ENCODE peak calls at places on chromosomes 1 and 21, in five cellular contexts. H, S, F, D and V are unnamed samples.

GRCh38 chr1:186325239-186325638 is 49.8 kb downstream of the TPR start:
- DNase-seq in H (no peak), S (no peak), F (no peak), D (no peak), V (no peak)

GRCh38 chr1:224287714-224288113 is 42.3 kb downstream of the NVL start:
- DNase-seq in H (no peak), S (no peak), F (no peak), D (no peak), V (no peak)

GRCh38 chr1:206690516-206690915 is 5.8 kb downstream of the MAPKAPK2 start:
- DNase-seq in H (peak), S (no peak), F (peak), D (no peak), V (peak)

GRCh38 chr1:121558514-121558913 is 373.7 kb downstream of the SRGAP2C start:
- DNase-seq in H (no peak), S (no peak), F (no peak), D (no peak), V (no peak)

GRCh38 chr1:163085904-163086268 is 16.7 kb downstream of the RGS4 start:
- DNase-seq in H (no peak), S (no peak), F (no peak), D (no peak), V (no peak)

GRCh38 chr1:56125316-56125715 is 454.0 kb downstream of the PLPP3 start:
- DNase-seq in H (no peak), S (no peak), F (no peak), D (no peak), V (no peak)

GRCh38 chr1:223142795-223143759 is at the start of gene TLR5:
- DNase-seq in H (peak), S (peak), F (peak), D (peak), V (peak)

GRCh38 chr1:221877365-221877764 is 135.5 kb upstream of the DUSP10 start:
- DNase-seq in H (no peak), S (no peak), F (no peak), D (no peak), V (no peak)

GRCh38 chr1:199029401-199029800 is 390.6 kb downstream of the PTPRC start:
- DNase-seq in H (no peak), S (no peak), F (no peak), D (no peak), V (no peak)

GRCh38 chr1:186244825-186245224 is 130.2 kb downstream of the TPR start:
- DNase-seq in H (peak), S (no peak), F (no peak), D (no peak), V (peak)

DNA sequence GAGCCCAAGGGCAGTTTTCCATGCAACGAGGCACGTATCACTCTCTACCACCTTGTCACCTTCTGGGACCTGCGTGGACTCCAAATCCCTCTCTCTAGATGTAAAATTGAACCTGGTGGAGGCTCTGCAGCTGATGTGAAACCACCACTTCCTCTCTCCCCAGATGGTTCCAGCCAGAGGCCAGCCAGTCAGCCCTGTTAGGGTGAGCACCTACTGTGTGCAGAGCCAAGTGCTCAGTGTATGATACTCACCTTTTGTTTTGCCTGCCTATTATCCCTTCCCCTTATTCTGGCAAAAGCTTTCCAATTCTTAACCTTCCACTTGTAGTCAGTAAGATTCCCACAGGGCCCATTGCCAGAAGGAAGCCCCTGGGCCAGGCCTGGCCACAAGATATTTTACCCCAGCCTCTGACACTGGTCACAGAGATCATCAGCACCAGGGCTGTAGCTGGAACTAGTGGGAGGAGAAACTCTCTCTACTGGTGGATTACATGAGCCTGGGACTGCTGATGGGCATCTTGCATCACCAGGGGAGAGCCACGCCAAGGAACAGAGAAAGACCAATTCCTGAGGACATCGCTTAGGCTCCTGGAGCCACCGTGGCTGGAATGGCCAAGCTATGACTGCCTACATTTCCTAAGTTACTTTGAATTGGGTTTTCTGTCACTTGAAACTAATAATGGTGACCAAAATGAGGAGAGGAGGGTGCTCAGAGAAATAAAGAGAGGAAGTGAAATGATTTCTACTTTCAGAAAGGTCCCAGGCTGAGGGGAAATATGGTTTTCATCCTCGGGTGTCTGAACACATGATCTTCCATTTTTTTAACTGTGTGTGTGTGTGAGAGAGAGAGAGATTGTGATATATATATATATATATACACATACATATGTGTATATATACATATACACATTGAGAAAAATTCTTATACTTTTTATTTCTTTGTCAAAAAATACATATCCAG is 26.6 kb upstream of the RD3 start:
- DNase-seq in H (no peak), S (no peak), F (no peak), D (no peak), V (no peak)
- H3K27ac ChIP-seq in H (no peak), S (no peak), F (no peak), D (no peak), V (no peak)

GRCh38 chr21:39556176-39556575 is 56.6 kb upstream of the B3GALT5 start:
- DNase-seq in H (no peak), S (no peak), F (no peak), D (no peak), V (no peak)
- H3K27ac ChIP-seq in H (no peak), S (no peak), F (no peak), D (no peak), V (no peak)

DNA sequence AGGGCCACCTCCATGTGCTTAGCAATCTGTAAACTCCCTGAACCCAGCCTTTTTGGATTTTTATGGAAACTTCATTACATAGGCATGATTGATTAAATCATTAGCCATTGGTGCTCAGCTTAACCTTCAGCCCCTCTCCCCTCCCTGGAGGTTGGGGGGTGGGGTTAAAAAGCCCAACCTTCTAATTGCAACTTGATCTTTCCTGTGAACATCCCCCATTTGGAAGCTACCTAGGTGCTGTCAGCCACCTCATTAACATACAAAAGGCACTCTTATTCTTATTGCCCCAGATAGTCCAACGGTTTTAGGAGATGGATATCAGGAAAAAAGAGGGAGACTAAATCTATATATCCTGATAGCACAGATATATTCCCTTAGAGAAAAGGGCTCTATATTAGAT is 424.0 kb upstream of the BEND5 start:
- DNase-seq in H (no peak), S (no peak), F (no peak), D (no peak), V (no peak)
- H3K27ac ChIP-seq in H (no peak), S (no peak), F (no peak), D (no peak), V (no peak)

GRCh38 chr1:10682449-10683365 is 113.7 kb downstream of the CASZ1 start:
- DNase-seq in H (peak), S (no peak), F (no peak), D (no peak), V (no peak)
- H3K27ac ChIP-seq in H (peak), S (no peak), F (peak), D (peak), V (peak)

GRCh38 chr1:156692409-156692957 is 12.9 kb downstream of the CRABP2 start:
- DNase-seq in H (no peak), S (no peak), F (no peak), D (no peak), V (no peak)

GRCh38 chr1:156691216-156691615 is 14.0 kb upstream of the NES start:
- DNase-seq in H (no peak), S (no peak), F (no peak), D (no peak), V (no peak)

GRCh38 chr1:156692958-156693857 is 12.2 kb downstream of the CRABP2 start:
- DNase-seq in H (peak), S (no peak), F (no peak), D (peak), V (no peak)

GRCh38 chr1:156690673-156691032 is 13.4 kb upstream of the NES start:
- DNase-seq in H (no peak), S (no peak), F (no peak), D (no peak), V (peak)

GRCh38 chr1:156691665-156692408 is 13.5 kb downstream of the CRABP2 start:
- DNase-seq in H (peak), S (no peak), F (no peak), D (peak), V (no peak)
- H3K27ac ChIP-seq in H (peak), S (no peak), F (no peak), D (peak), V (no peak)

DNA sequence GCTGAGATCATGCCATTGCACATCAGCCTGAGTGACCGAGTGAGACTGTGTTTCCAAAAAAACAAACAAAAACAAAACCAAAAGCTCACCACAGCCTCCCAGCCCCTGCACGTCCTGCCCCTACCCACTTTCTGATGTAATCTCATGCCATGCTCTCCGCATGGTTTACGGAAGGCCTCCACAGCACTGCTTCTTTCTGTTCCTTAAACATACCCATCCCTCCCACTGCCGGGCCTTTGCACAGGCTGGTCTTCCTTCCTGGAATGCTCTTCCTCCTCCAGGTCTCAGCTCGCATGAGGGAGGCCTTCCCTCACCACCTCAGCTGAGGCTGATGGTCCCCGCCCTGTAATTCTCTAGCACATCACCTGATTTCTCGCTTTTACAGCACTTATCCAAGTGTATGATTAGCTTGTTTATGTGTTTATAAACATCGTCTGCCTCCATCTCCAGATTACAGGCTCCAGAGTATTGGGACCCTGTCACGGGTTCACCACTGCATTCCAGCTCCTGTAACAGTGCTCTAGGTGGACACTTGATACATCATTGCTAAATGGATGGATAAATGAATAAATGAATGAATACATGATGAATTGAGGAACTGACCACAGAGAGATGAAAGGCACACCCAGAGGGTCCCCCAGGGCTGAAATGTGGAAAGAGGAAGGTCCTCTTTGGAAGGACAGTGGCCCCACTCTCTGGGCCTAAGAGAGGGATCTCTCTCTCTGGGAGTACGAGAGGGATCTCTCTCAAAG is 22.1 kb downstream of the TCEA3 start:
- DNase-seq in H (no peak), S (no peak), F (no peak), D (no peak), V (no peak)
- H3K27ac ChIP-seq in H (no peak), S (no peak), F (peak), D (peak), V (no peak)

GRCh38 chr1:108193333-108193732 is 6.8 kb downstream of the SLC25A24 start:
- DNase-seq in H (no peak), S (no peak), F (no peak), D (no peak), V (no peak)
- H3K27ac ChIP-seq in H (no peak), S (no peak), F (no peak), D (no peak), V (no peak)

GRCh38 chr1:19416919-19417441 is 68.4 kb downstream of the CAPZB start:
- DNase-seq in H (no peak), S (no peak), F (no peak), D (no peak), V (no peak)

GRCh38 chr1:19421365-19421764 is 64.0 kb downstream of the CAPZB start:
- DNase-seq in H (no peak), S (no peak), F (no peak), D (no peak), V (no peak)

GRCh38 chr1:19418503-19418971 is 66.8 kb downstream of the CAPZB start:
- DNase-seq in H (no peak), S (no peak), F (no peak), D (no peak), V (no peak)

GRCh38 chr1:19423130-19423529 is 62.2 kb downstream of the CAPZB start:
- DNase-seq in H (no peak), S (no peak), F (no peak), D (no peak), V (no peak)

DNA sequence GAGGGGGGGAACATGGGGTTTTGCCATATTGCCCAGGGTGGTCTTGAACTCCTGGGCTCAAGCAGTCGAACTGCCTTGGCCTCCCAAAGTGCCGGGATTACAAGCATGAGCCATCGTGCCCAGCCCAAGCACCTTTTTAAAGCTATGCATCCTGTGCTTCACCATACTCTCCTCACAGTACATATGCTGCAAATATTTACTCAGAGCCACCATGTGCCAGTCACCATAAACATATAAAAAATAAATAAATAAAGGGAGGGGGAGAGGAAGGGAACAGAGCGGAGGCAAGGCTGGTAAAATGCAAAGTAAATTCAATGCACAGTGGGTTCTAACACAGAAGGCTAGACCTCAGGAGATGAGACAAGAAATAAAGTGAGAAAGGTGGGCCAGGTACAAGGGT is 64.7 kb downstream of the CAPZB start:
- DNase-seq in H (no peak), S (no peak), F (no peak), D (no peak), V (no peak)
- H3K27ac ChIP-seq in H (no peak), S (no peak), F (peak), D (no peak), V (no peak)